ENCODE peak calls at places on chromosomes 3 and 15, in five cellular contexts. M is bronchial epithelial cell, Q is HepG2, B is A673, F is astrocyte of the spinal cord. H is an unnamed sample.

GRCh38 chr15:58957101-58957973 is 23.9 kb upstream of the SLTM start:
- DNase-seq in F (peak; percentile 52), M (peak; percentile 60), Q (peak; percentile 69), B (peak; percentile 90), H (no peak)

GRCh38 chr15:32952062-32952461 is 234.3 kb downstream of the GREM1 start:
- DNase-seq in Q (no peak), M (no peak), F (no peak), B (no peak), H (no peak)

GRCh38 chr3:86702381-86702958 is 288.5 kb downstream of the VGLL3 start:
- DNase-seq in M (peak; percentile 13), Q (no peak), F (peak; percentile 21), B (peak; percentile 4), H (no peak)

GRCh38 chr3:9704343-9705322 is 1.0 kb downstream of the CPNE9 start:
- DNase-seq in F (no peak), M (peak; percentile 5), Q (peak; percentile 35), B (peak; percentile 37), H (no peak)

GRCh38 chr3:120177151-120177550 is 82.9 kb upstream of the GSK3B start:
- DNase-seq in F (peak; percentile 76), Q (peak; percentile 49), B (peak; percentile 18), M (peak; percentile 96), H (peak; percentile 58)

GRCh38 chr15:66603301-66604179 is 37.7 kb upstream of the LCTL start:
- DNase-seq in B (peak; percentile 84), F (peak; percentile 48), M (peak; percentile 27), Q (peak; percentile 40), H (no peak)

GRCh38 chr3:54427951-54428871 is 305.9 kb downstream of the CACNA2D3 start:
- DNase-seq in B (peak; percentile 45), F (peak; percentile 76), M (peak; percentile 68), Q (peak; percentile 28), H (peak; percentile 24)

GRCh38 chr15:81899730-81900129 is 146.1 kb downstream of the MEX3B start:
- DNase-seq in Q (no peak), F (no peak), B (no peak), M (no peak), H (no peak)

GRCh38 chr3:171018151-171018935 is 8.2 kb downstream of the SLC2A2 start:
- DNase-seq in Q (no peak), F (no peak), B (no peak), M (no peak), H (no peak)

GRCh38 chr3:186882881-186883685 is 40.6 kb downstream of the ADIPOQ start:
- DNase-seq in F (peak; percentile 72), Q (peak; percentile 65), B (peak; percentile 92), M (peak; percentile 97), H (peak; percentile 56)

GRCh38 chr3:16060358-16060852 is 114.1 kb upstream of the GALNT15 start:
- DNase-seq in Q (peak; percentile 98), F (peak; percentile 99), M (peak; percentile 96), B (peak; percentile 32), H (peak; percentile 100)

GRCh38 chr3:17845026-17845425 is 102.6 kb upstream of the TBC1D5 start:
- DNase-seq in Q (no peak), F (no peak), B (no peak), M (no peak), H (no peak)

GRCh38 chr3:156483961-156484787 is 70.7 kb downstream of the SSR3 start:
- DNase-seq in Q (no peak), F (peak; percentile 84), B (peak; percentile 79), M (peak; percentile 68), H (peak; percentile 59)
- H3K4me3 ChIP-seq in Q (no peak overlapping the region), F (no peak overlapping the region), B (peak overlapping the region; percentile 18), M (no peak overlapping the region), H (peak overlapping the region; percentile 2)

DNA sequence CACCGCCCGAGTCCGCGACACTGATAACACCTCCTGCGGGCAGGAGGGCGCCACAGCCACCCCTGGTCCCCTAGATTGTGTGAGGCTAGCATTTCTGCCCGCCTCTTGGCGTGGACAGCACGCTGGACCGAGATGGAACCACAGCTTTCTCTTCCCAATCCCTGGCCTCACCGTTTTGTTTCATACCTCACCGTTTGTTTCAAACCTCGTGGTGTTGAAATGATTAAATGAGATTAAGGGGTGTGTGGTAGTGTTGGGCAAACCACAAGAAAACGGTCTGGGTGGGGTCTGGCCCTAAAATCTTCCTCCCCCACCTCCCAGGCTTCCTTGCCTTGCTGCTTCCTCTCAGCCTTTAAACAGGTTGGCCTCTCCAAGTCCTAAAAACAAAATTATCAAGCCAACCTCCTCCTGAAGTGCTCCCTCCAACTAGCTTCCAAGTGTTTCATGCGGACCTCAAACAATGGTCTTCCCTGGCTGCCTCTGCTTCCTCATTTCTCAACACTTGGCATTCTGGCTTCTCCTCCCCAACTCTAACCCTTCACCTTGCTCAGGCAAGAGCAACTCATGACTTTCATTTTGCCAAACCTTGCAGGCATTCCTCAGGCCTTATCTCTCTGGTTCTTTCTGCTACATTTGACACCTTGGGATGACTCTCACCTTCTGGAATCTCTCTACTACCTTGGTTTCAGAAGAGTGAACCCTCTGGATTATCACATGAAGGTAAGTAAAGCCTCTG is 1.4 kb upstream of the ATP13A3 start:
- DNase-seq in B (no peak), M (peak; percentile 87), F (no peak), Q (no peak), H (no peak)
- H3K4me3 ChIP-seq in B (no peak overlapping the region), M (no peak overlapping the region), F (no peak overlapping the region), Q (no peak overlapping the region), H (no peak overlapping the region)

DNA sequence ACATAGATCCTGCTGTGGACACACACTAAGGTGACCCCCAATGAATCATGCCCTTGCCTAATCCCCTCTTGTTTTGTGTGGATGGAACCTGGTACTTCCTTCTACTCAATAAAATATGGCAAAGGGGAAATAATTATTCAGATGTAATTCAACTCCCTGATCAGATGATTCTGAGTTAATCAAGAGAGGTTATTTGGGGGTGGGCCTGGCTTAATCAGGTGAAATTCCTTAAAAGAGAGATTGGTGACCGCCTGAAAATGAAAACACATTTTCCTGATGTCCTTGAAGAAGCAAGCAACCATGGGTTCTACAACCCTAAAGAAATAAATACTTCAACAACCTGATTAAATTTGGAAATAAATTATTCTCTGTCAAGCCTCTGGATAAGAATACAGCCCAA is 8.3 kb upstream of the SLITRK3 start:
- DNase-seq in Q (no peak), M (no peak), F (no peak), B (no peak), H (no peak)
- H3K4me3 ChIP-seq in Q (no peak overlapping the region), M (no peak overlapping the region), F (no peak overlapping the region), B (no peak overlapping the region), H (no peak overlapping the region)

GRCh38 chr3:58627580-58627894 is 39.0 kb downstream of the FAM3D start:
- DNase-seq in F (peak; percentile 35), B (no peak), Q (no peak), M (no peak), H (no peak)

GRCh38 chr3:58625196-58625595 is 41.4 kb downstream of the FAM3D start:
- DNase-seq in M (no peak), Q (no peak), B (no peak), F (no peak), H (no peak)

GRCh38 chr3:58628823-58629562 is 37.6 kb downstream of the FAM3D start:
- DNase-seq in B (peak; percentile 80), M (peak; percentile 29), Q (peak; percentile 10), F (peak; percentile 92), H (peak; percentile 89)

GRCh38 chr3:58627941-58628340 is 38.6 kb downstream of the FAM3D start:
- DNase-seq in B (no peak), M (no peak), Q (no peak), F (no peak), H (no peak)

GRCh38 chr3:58626841-58627579 is 39.6 kb downstream of the FAM3D start:
- DNase-seq in Q (no peak), M (no peak), B (no peak), F (no peak), H (no peak)
- H3K4me3 ChIP-seq in Q (no peak overlapping the region), M (no peak overlapping the region), B (no peak overlapping the region), F (no peak overlapping the region), H (no peak overlapping the region)

GRCh38 chr15:84598250-84598649 is 2.6 kb upstream of the ZSCAN2 start:
- DNase-seq in Q (no peak), B (no peak), M (no peak), F (no peak), H (no peak)

GRCh38 chr15:84600687-84601554 is at the start of gene ZSCAN2:
- DNase-seq in Q (peak; percentile 91), M (peak; percentile 85), B (peak; percentile 98), F (peak; percentile 95), H (peak; percentile 71)

GRCh38 chr15:84600331-84600686 is 500 bp upstream of the ZSCAN2 start:
- DNase-seq in M (peak; percentile 83), F (peak; percentile 88), B (peak; percentile 94), Q (peak; percentile 75), H (peak; percentile 54)

GRCh38 chr15:84599906-84600305 is 903 bp upstream of the ZSCAN2 start:
- DNase-seq in Q (no peak), F (no peak), B (no peak), M (no peak), H (no peak)

DNA sequence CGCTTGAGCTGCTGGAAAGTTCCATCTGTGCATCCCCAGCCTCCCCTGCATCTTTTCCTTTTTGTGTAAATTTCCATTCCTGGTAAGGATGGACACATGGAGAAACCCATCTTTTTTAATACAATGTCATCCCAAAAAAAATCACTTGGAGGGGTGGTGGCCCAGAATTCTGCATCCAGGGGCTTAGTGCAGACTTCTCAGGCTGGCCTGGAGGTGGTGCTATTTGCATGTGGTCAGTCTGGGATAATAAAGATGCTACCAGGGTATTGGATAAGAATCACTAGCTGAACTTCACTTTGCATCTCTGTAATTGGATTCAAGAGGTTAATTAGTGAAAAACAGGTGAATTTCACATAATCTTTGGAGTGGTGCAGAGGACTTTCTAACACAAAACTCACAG is 1.8 kb upstream of the ZSCAN2 start:
- DNase-seq in B (peak; percentile 58), Q (peak; percentile 65), F (peak; percentile 56), M (peak; percentile 48), H (no peak)
- H3K4me3 ChIP-seq in B (no peak overlapping the region), Q (no peak overlapping the region), F (no peak overlapping the region), M (no peak overlapping the region), H (no peak overlapping the region)

GRCh38 chr3:134364061-134364935 is 9.9 kb downstream of the AMOTL2 start:
- DNase-seq in F (peak; percentile 99), M (peak; percentile 83), Q (no peak), B (peak; percentile 99), H (peak; percentile 94)

GRCh38 chr3:134362670-134363380 is 11.4 kb downstream of the AMOTL2 start:
- DNase-seq in M (no peak), B (no peak), F (no peak), Q (no peak), H (no peak)

GRCh38 chr3:134362221-134362620 is 12.0 kb downstream of the AMOTL2 start:
- DNase-seq in Q (no peak), M (no peak), B (no peak), F (no peak), H (no peak)

GRCh38 chr3:134364936-134365765 is 9.1 kb downstream of the AMOTL2 start:
- DNase-seq in F (peak; percentile 50), M (no peak), B (peak; percentile 54), Q (no peak), H (no peak)

GRCh38 chr3:134363381-134363755 is 10.9 kb downstream of the AMOTL2 start:
- DNase-seq in M (no peak), F (no peak), B (no peak), Q (no peak), H (no peak)
- H3K4me3 ChIP-seq in M (no peak overlapping the region), F (no peak overlapping the region), B (peak overlapping the region; percentile 23), Q (no peak overlapping the region), H (no peak overlapping the region)

DNA sequence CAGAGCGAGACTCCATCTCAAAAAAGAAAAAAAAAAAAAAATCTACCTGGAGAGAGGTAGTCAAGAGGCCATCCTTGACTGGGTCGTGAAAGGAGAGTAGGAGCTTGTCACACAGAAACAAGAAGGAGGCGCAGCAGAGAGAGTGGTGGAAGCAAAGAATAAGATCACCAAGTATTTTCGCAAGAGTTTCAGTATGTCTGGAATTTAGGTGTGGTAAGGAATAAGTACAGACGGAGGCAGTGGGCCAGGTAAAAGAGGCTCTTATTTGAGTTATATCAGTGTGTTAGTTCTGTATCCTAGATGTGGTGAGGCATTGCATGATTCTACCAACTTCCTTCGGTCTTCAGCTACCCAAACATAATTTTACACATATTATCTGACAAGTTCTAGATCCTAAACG is 14.6 kb upstream of the ATP10A start:
- DNase-seq in F (no peak), M (peak; percentile 68), Q (no peak), B (no peak), H (no peak)
- H3K4me3 ChIP-seq in F (no peak overlapping the region), M (no peak overlapping the region), Q (no peak overlapping the region), B (no peak overlapping the region), H (no peak overlapping the region)

H was measured in skeletal muscle cell.